ENCODE peak calls at places on chromosomes 11 and 22, in four cellular contexts. Q is hippocampal formation; Z is activated T-cell treated with anti-CD3 and anti-CD28 coated beads, Interleukin-2, amount 50 U/mL, for 1 hour; S is EH. E is an unnamed sample.

GRCh38 chr11:43941257-43941879 is 1.1 kb upstream of the C11orf96 start:
- DNase-seq in Q (no peak), Z (no peak), S (no peak), E (no peak)

GRCh38 chr11:75896843-75897419 is 81.9 kb downstream of the UVRAG start:
- DNase-seq in Q (no peak), Z (no peak), S (peak), E (peak)

GRCh38 chr11:12674936-12675696 is 895 bp downstream of the TEAD1 start:
- DNase-seq in Q (peak), Z (peak), S (peak), E (no peak)

GRCh38 chr11:38791346-38791961 is 2193.4 kb upstream of the RAG2 start:
- DNase-seq in Q (no peak), Z (no peak), S (peak), E (peak)

GRCh38 chr11:72735495-72736027 is 16.6 kb downstream of the ARAP1 start:
- DNase-seq in Q (no peak), Z (no peak), S (peak), E (peak)

GRCh38 chr11:64592656-64593055 is 1.6 kb downstream of the SLC22A12 start:
- DNase-seq in Q (no peak), Z (no peak), S (no peak), E (no peak)

GRCh38 chr22:46674906-46675305 is 54.7 kb downstream of the GRAMD4 start:
- DNase-seq in Q (no peak), Z (no peak), S (no peak), E (no peak)

GRCh38 chr11:29300441-29300840 is 716.4 kb downstream of the KCNA4 start:
- DNase-seq in Q (no peak), Z (no peak), S (peak), E (no peak)

GRCh38 chr11:123122852-123123251 is 60.9 kb upstream of the HSPA8 start:
- DNase-seq in Q (no peak), Z (no peak), S (peak), E (no peak)

GRCh38 chr11:115941481-115941993 is 437.3 kb upstream of the CADM1 start:
- DNase-seq in Q (peak), Z (no peak), S (no peak), E (no peak)

GRCh38 chr11:132037961-132038360 is 667.5 kb downstream of the NTM start:
- DNase-seq in Q (no peak), Z (no peak), S (no peak), E (no peak)

GRCh38 chr22:21635771-21636510 is 3.4 kb downstream of the CCDC116 start:
- DNase-seq in Q (no peak), Z (no peak), S (no peak), E (no peak)

GRCh38 chr11:126101241-126101929 is 38.7 kb upstream of the CDON start:
- DNase-seq in Q (no peak), Z (no peak), S (no peak), E (no peak)

GRCh38 chr11:115527534-115528125 is 23.4 kb upstream of the CADM1 start:
- DNase-seq in Q (no peak), Z (no peak), S (no peak), E (no peak)

GRCh38 chr11:16777576-16777975 is 39.1 kb downstream of the C11orf58 start:
- DNase-seq in Q (no peak), Z (no peak), S (no peak), E (no peak)

GRCh38 chr11:70233511-70233919 is 30.4 kb downstream of the FADD start:
- DNase-seq in Q (no peak), Z (no peak), S (peak), E (peak)

GRCh38 chr22:20244744-20245576 is 23.2 kb downstream of the RTN4R start:
- DNase-seq in Q (no peak), Z (peak), S (no peak), E (no peak)

GRCh38 chr22:42994917-42995562 is 19.9 kb downstream of the PACSIN2 start:
- DNase-seq in Q (no peak), Z (no peak), S (peak), E (peak)

GRCh38 chr22:19456541-19456940 is 9.0 kb upstream of the C22orf39 start:
- DNase-seq in Q (no peak), Z (no peak), S (no peak), E (no peak)

GRCh38 chr11:74009230-74009547 is 304 bp upstream of the UCP3 start:
- DNase-seq in Q (no peak), Z (no peak), S (no peak), E (no peak)

GRCh38 chr11:57761301-57762234 is at the start of gene CTNND1:
- DNase-seq in Q (peak), Z (no peak), S (peak), E (peak)

GRCh38 chr22:21012446-21013407 is 2.2 kb upstream of the P2RX6 start:
- DNase-seq in Q (no peak), Z (no peak), S (no peak), E (no peak)

GRCh38 chr11:77094841-77095365 is 7.7 kb upstream of the OMP start:
- DNase-seq in Q (no peak), Z (no peak), S (no peak), E (no peak)

GRCh38 chr11:125394306-125394705 is 101.8 kb downstream of the FEZ1 start:
- DNase-seq in Q (no peak), Z (no peak), S (no peak), E (no peak)

GRCh38 chr11:46977940-46978595 is 41.5 kb downstream of the CSTPP1 start:
- DNase-seq in Q (no peak), Z (no peak), S (peak), E (no peak)

GRCh38 chr11:78460468-78460867 is 42.8 kb upstream of the GAB2 start:
- DNase-seq in Q (no peak), Z (no peak), S (peak), E (peak)

GRCh38 chr22:30878516-30879365 is 89.8 kb downstream of the MORC2 start:
- DNase-seq in Q (peak), Z (no peak), S (peak), E (no peak)

GRCh38 chr11:9315078-9315688 is 790 bp upstream of the TMEM41B start:
- DNase-seq in Q (no peak), Z (no peak), S (peak), E (no peak)

GRCh38 chr11:64224151-64224890 is 1.7 kb downstream of the TRPT1 start:
- DNase-seq in Q (no peak), Z (no peak), S (no peak), E (no peak)